ENCODE peak calls at places on chromosomes 1 and 21, in ten cellular contexts. One of them, this sample, is unnamed.

GRCh38 chr21:29501451-29501850 is 202.7 kb downstream of the BACH1 start:
- DNase-seq in uterus: no peak
- DNase-seq in stimulated activated CD4-positive, alpha-beta T cell treated with anti-CD3 and anti-CD28 coated beads, TNF-alpha, amount 100 ng/mL, for 24 hours: no peak
- DNase-seq in left lung: no peak
- DNase-seq in G401: no peak
- DNase-seq in SJSA1: no peak
- DNase-seq in NCI-H510A treated with DMSO at 0.1 percent for 48 hours: no peak
- DNase-seq in KBM-7: no peak
- DNase-seq in NB4: no peak
- DNase-seq in naive B cell: no peak
- DNase-seq in this sample: no peak

GRCh38 chr21:45866473-45867010 is 115.0 kb upstream of the COL6A1 start:
- DNase-seq in uterus: no peak
- DNase-seq in left lung: no peak
- DNase-seq in stimulated activated CD4-positive, alpha-beta T cell treated with anti-CD3 and anti-CD28 coated beads, TNF-alpha, amount 100 ng/mL, for 24 hours: no peak
- DNase-seq in KBM-7: no peak
- DNase-seq in NCI-H510A treated with DMSO at 0.1 percent for 48 hours: no peak
- DNase-seq in SJSA1: peak
- DNase-seq in NB4: no peak
- DNase-seq in naive B cell: no peak
- DNase-seq in G401: no peak
- DNase-seq in this sample: no peak

GRCh38 chr1:175554586-175554985 is 188.8 kb downstream of the TNR start:
- DNase-seq in stimulated activated CD4-positive, alpha-beta T cell treated with anti-CD3 and anti-CD28 coated beads, TNF-alpha, amount 100 ng/mL, for 24 hours: no peak
- DNase-seq in G401: no peak
- DNase-seq in left lung: no peak
- DNase-seq in NCI-H510A treated with DMSO at 0.1 percent for 48 hours: no peak
- DNase-seq in SJSA1: no peak
- DNase-seq in naive B cell: no peak
- DNase-seq in KBM-7: no peak
- DNase-seq in NB4: no peak
- DNase-seq in uterus: no peak
- DNase-seq in this sample: no peak

GRCh38 chr1:31591425-31592093 is 15.2 kb downstream of the TINAGL1 start:
- DNase-seq in G401: no peak
- DNase-seq in naive B cell: no peak
- DNase-seq in NCI-H510A treated with DMSO at 0.1 percent for 48 hours: no peak
- DNase-seq in left lung: no peak
- DNase-seq in SJSA1: no peak
- DNase-seq in uterus: no peak
- DNase-seq in NB4: no peak
- DNase-seq in stimulated activated CD4-positive, alpha-beta T cell treated with anti-CD3 and anti-CD28 coated beads, TNF-alpha, amount 100 ng/mL, for 24 hours: no peak
- DNase-seq in KBM-7: no peak
- DNase-seq in this sample: peak

GRCh38 chr21:46455575-46456385 is 2.9 kb upstream of the DIP2A start:
- DNase-seq in NB4: no peak
- DNase-seq in stimulated activated CD4-positive, alpha-beta T cell treated with anti-CD3 and anti-CD28 coated beads, TNF-alpha, amount 100 ng/mL, for 24 hours: no peak
- DNase-seq in uterus: no peak
- DNase-seq in NCI-H510A treated with DMSO at 0.1 percent for 48 hours: no peak
- DNase-seq in SJSA1: peak
- DNase-seq in left lung: no peak
- DNase-seq in KBM-7: no peak
- DNase-seq in G401: no peak
- DNase-seq in naive B cell: no peak
- DNase-seq in this sample: no peak

GRCh38 chr1:207007352-207008033 is 25.1 kb downstream of the C1orf116 start:
- DNase-seq in NB4: no peak
- DNase-seq in SJSA1: peak
- DNase-seq in left lung: no peak
- DNase-seq in naive B cell: no peak
- DNase-seq in NCI-H510A treated with DMSO at 0.1 percent for 48 hours: no peak
- DNase-seq in KBM-7: no peak
- DNase-seq in stimulated activated CD4-positive, alpha-beta T cell treated with anti-CD3 and anti-CD28 coated beads, TNF-alpha, amount 100 ng/mL, for 24 hours: no peak
- DNase-seq in uterus: no peak
- DNase-seq in G401: no peak
- DNase-seq in this sample: no peak

GRCh38 chr1:20381045-20381641 is 90.5 kb downstream of the VWA5B1 start:
- DNase-seq in NCI-H510A treated with DMSO at 0.1 percent for 48 hours: no peak
- DNase-seq in SJSA1: no peak
- DNase-seq in G401: no peak
- DNase-seq in KBM-7: no peak
- DNase-seq in naive B cell: no peak
- DNase-seq in NB4: no peak
- DNase-seq in stimulated activated CD4-positive, alpha-beta T cell treated with anti-CD3 and anti-CD28 coated beads, TNF-alpha, amount 100 ng/mL, for 24 hours: no peak
- DNase-seq in uterus: no peak
- DNase-seq in left lung: no peak
- DNase-seq in this sample: no peak

GRCh38 chr1:208691012-208691411 is 446.8 kb upstream of the PLXNA2 start:
- DNase-seq in naive B cell: no peak
- DNase-seq in uterus: no peak
- DNase-seq in KBM-7: no peak
- DNase-seq in stimulated activated CD4-positive, alpha-beta T cell treated with anti-CD3 and anti-CD28 coated beads, TNF-alpha, amount 100 ng/mL, for 24 hours: no peak
- DNase-seq in G401: no peak
- DNase-seq in SJSA1: no peak
- DNase-seq in left lung: no peak
- DNase-seq in NCI-H510A treated with DMSO at 0.1 percent for 48 hours: no peak
- DNase-seq in NB4: no peak
- DNase-seq in this sample: no peak

GRCh38 chr1:159090566-159091546 is 14.3 kb upstream of the AIM2 start:
- DNase-seq in SJSA1: no peak
- DNase-seq in stimulated activated CD4-positive, alpha-beta T cell treated with anti-CD3 and anti-CD28 coated beads, TNF-alpha, amount 100 ng/mL, for 24 hours: no peak
- DNase-seq in KBM-7: no peak
- DNase-seq in naive B cell: no peak
- DNase-seq in NCI-H510A treated with DMSO at 0.1 percent for 48 hours: no peak
- DNase-seq in NB4: peak
- DNase-seq in uterus: no peak
- DNase-seq in G401: no peak
- DNase-seq in left lung: no peak
- DNase-seq in this sample: no peak

GRCh38 chr1:22517936-22518335 is 45.4 kb upstream of the EPHA8 start:
- DNase-seq in naive B cell: no peak
- DNase-seq in G401: no peak
- DNase-seq in NCI-H510A treated with DMSO at 0.1 percent for 48 hours: peak
- DNase-seq in uterus: no peak
- DNase-seq in left lung: no peak
- DNase-seq in KBM-7: no peak
- DNase-seq in stimulated activated CD4-positive, alpha-beta T cell treated with anti-CD3 and anti-CD28 coated beads, TNF-alpha, amount 100 ng/mL, for 24 hours: no peak
- DNase-seq in NB4: no peak
- DNase-seq in SJSA1: no peak
- DNase-seq in this sample: no peak

GRCh38 chr1:114610546-114611245 is 29.3 kb upstream of the BCAS2 start:
- DNase-seq in KBM-7: no peak
- DNase-seq in uterus: no peak
- DNase-seq in G401: no peak
- DNase-seq in left lung: no peak
- DNase-seq in NCI-H510A treated with DMSO at 0.1 percent for 48 hours: no peak
- DNase-seq in SJSA1: no peak
- DNase-seq in stimulated activated CD4-positive, alpha-beta T cell treated with anti-CD3 and anti-CD28 coated beads, TNF-alpha, amount 100 ng/mL, for 24 hours: no peak
- DNase-seq in naive B cell: no peak
- DNase-seq in NB4: no peak
- DNase-seq in this sample: no peak

GRCh38 chr1:45507893-45508292 is 7.8 kb downstream of the MMACHC start:
- DNase-seq in SJSA1: no peak
- DNase-seq in NCI-H510A treated with DMSO at 0.1 percent for 48 hours: no peak
- DNase-seq in uterus: no peak
- DNase-seq in left lung: no peak
- DNase-seq in NB4: no peak
- DNase-seq in KBM-7: no peak
- DNase-seq in naive B cell: no peak
- DNase-seq in G401: no peak
- DNase-seq in stimulated activated CD4-positive, alpha-beta T cell treated with anti-CD3 and anti-CD28 coated beads, TNF-alpha, amount 100 ng/mL, for 24 hours: no peak
- DNase-seq in this sample: no peak

GRCh38 chr21:25967566-25968438 is 202.8 kb downstream of the APP start:
- DNase-seq in uterus: no peak
- DNase-seq in stimulated activated CD4-positive, alpha-beta T cell treated with anti-CD3 and anti-CD28 coated beads, TNF-alpha, amount 100 ng/mL, for 24 hours: no peak
- DNase-seq in G401: no peak
- DNase-seq in naive B cell: peak
- DNase-seq in SJSA1: no peak
- DNase-seq in left lung: no peak
- DNase-seq in NB4: peak
- DNase-seq in KBM-7: peak
- DNase-seq in NCI-H510A treated with DMSO at 0.1 percent for 48 hours: no peak
- DNase-seq in this sample: no peak

GRCh38 chr1:212432163-212432705 is 486 bp upstream of the NENF start:
- DNase-seq in NB4: peak
- DNase-seq in KBM-7: no peak
- DNase-seq in G401: no peak
- DNase-seq in left lung: no peak
- DNase-seq in NCI-H510A treated with DMSO at 0.1 percent for 48 hours: no peak
- DNase-seq in uterus: no peak
- DNase-seq in stimulated activated CD4-positive, alpha-beta T cell treated with anti-CD3 and anti-CD28 coated beads, TNF-alpha, amount 100 ng/mL, for 24 hours: no peak
- DNase-seq in SJSA1: no peak
- DNase-seq in naive B cell: no peak
- DNase-seq in this sample: no peak

GRCh38 chr21:31354604-31355443 is 10.8 kb upstream of the TIAM1 start:
- DNase-seq in uterus: no peak
- DNase-seq in naive B cell: no peak
- DNase-seq in KBM-7: no peak
- DNase-seq in stimulated activated CD4-positive, alpha-beta T cell treated with anti-CD3 and anti-CD28 coated beads, TNF-alpha, amount 100 ng/mL, for 24 hours: peak
- DNase-seq in left lung: peak
- DNase-seq in NCI-H510A treated with DMSO at 0.1 percent for 48 hours: no peak
- DNase-seq in SJSA1: peak
- DNase-seq in NB4: no peak
- DNase-seq in G401: no peak
- DNase-seq in this sample: no peak

GRCh38 chr1:207059881-207060280 is 6.8 kb downstream of the PFKFB2 start:
- DNase-seq in left lung: no peak
- DNase-seq in NCI-H510A treated with DMSO at 0.1 percent for 48 hours: no peak
- DNase-seq in NB4: no peak
- DNase-seq in KBM-7: no peak
- DNase-seq in uterus: no peak
- DNase-seq in stimulated activated CD4-positive, alpha-beta T cell treated with anti-CD3 and anti-CD28 coated beads, TNF-alpha, amount 100 ng/mL, for 24 hours: no peak
- DNase-seq in naive B cell: no peak
- DNase-seq in SJSA1: no peak
- DNase-seq in G401: no peak
- DNase-seq in this sample: no peak

GRCh38 chr1:167409183-167409582 is 109.1 kb downstream of the CD247 start:
- DNase-seq in uterus: no peak
- DNase-seq in NB4: peak
- DNase-seq in SJSA1: no peak
- DNase-seq in stimulated activated CD4-positive, alpha-beta T cell treated with anti-CD3 and anti-CD28 coated beads, TNF-alpha, amount 100 ng/mL, for 24 hours: no peak
- DNase-seq in G401: no peak
- DNase-seq in NCI-H510A treated with DMSO at 0.1 percent for 48 hours: no peak
- DNase-seq in left lung: no peak
- DNase-seq in KBM-7: peak
- DNase-seq in naive B cell: no peak
- DNase-seq in this sample: no peak

GRCh38 chr1:85137660-85138059 is 63.2 kb downstream of the SYDE2 start:
- DNase-seq in left lung: peak
- DNase-seq in NB4: no peak
- DNase-seq in KBM-7: no peak
- DNase-seq in naive B cell: no peak
- DNase-seq in G401: peak
- DNase-seq in SJSA1: no peak
- DNase-seq in NCI-H510A treated with DMSO at 0.1 percent for 48 hours: peak
- DNase-seq in uterus: no peak
- DNase-seq in stimulated activated CD4-positive, alpha-beta T cell treated with anti-CD3 and anti-CD28 coated beads, TNF-alpha, amount 100 ng/mL, for 24 hours: no peak
- DNase-seq in this sample: peak

GRCh38 chr1:165235158-165235776 is 121.2 kb downstream of the LMX1A start:
- DNase-seq in stimulated activated CD4-positive, alpha-beta T cell treated with anti-CD3 and anti-CD28 coated beads, TNF-alpha, amount 100 ng/mL, for 24 hours: no peak
- DNase-seq in G401: no peak
- DNase-seq in SJSA1: no peak
- DNase-seq in NB4: no peak
- DNase-seq in left lung: no peak
- DNase-seq in NCI-H510A treated with DMSO at 0.1 percent for 48 hours: peak
- DNase-seq in naive B cell: no peak
- DNase-seq in KBM-7: no peak
- DNase-seq in uterus: no peak
- DNase-seq in this sample: no peak

GRCh38 chr1:47650205-47650604 is 212.4 kb downstream of the FOXD2 start:
- DNase-seq in SJSA1: peak
- DNase-seq in NCI-H510A treated with DMSO at 0.1 percent for 48 hours: peak
- DNase-seq in uterus: no peak
- DNase-seq in naive B cell: no peak
- DNase-seq in stimulated activated CD4-positive, alpha-beta T cell treated with anti-CD3 and anti-CD28 coated beads, TNF-alpha, amount 100 ng/mL, for 24 hours: no peak
- DNase-seq in NB4: no peak
- DNase-seq in G401: no peak
- DNase-seq in left lung: peak
- DNase-seq in KBM-7: no peak
- DNase-seq in this sample: peak

GRCh38 chr1:19651141-19651737 is 7.1 kb downstream of the NBL1 start:
- DNase-seq in NCI-H510A treated with DMSO at 0.1 percent for 48 hours: peak
- DNase-seq in left lung: no peak
- DNase-seq in stimulated activated CD4-positive, alpha-beta T cell treated with anti-CD3 and anti-CD28 coated beads, TNF-alpha, amount 100 ng/mL, for 24 hours: peak
- DNase-seq in NB4: peak
- DNase-seq in uterus: peak
- DNase-seq in G401: peak
- DNase-seq in SJSA1: no peak
- DNase-seq in naive B cell: no peak
- DNase-seq in KBM-7: peak
- DNase-seq in this sample: no peak

GRCh38 chr1:153678519-153679336 is at the start of gene NPR1:
- DNase-seq in NCI-H510A treated with DMSO at 0.1 percent for 48 hours: peak
- DNase-seq in KBM-7: no peak
- DNase-seq in stimulated activated CD4-positive, alpha-beta T cell treated with anti-CD3 and anti-CD28 coated beads, TNF-alpha, amount 100 ng/mL, for 24 hours: peak
- DNase-seq in uterus: peak
- DNase-seq in left lung: peak
- DNase-seq in naive B cell: no peak
- DNase-seq in NB4: peak
- DNase-seq in G401: peak
- DNase-seq in SJSA1: no peak
- DNase-seq in this sample: peak

GRCh38 chr1:107254306-107254705 is 113.5 kb downstream of the NTNG1 start:
- DNase-seq in G401: no peak
- DNase-seq in NB4: no peak
- DNase-seq in KBM-7: no peak
- DNase-seq in NCI-H510A treated with DMSO at 0.1 percent for 48 hours: no peak
- DNase-seq in uterus: no peak
- DNase-seq in left lung: no peak
- DNase-seq in naive B cell: no peak
- DNase-seq in stimulated activated CD4-positive, alpha-beta T cell treated with anti-CD3 and anti-CD28 coated beads, TNF-alpha, amount 100 ng/mL, for 24 hours: no peak
- DNase-seq in SJSA1: no peak
- DNase-seq in this sample: no peak

This sample was measured in upper lobe of right lung.